ENCODE peak calls at places on chromosome 15, in eight cellular contexts. R is B cell, V is T-cell, L is mammary epithelial cell, G is caudate nucleus, X is heart right ventricle, B is adipocyte, H is Daoy. J is an unnamed sample.

GRCh38 chr15:69074011-69074842 is 59.7 kb downstream of the NOX5 start:
- DNase-seq in L (peak; percentile 62), R (no peak), X (peak; percentile 69), G (no peak), V (no peak), H (peak; percentile 77), B (peak; percentile 66), J (peak; percentile 89)

GRCh38 chr15:73010154-73011152 is 41.8 kb upstream of the NEO1 start:
- DNase-seq in L (peak; percentile 11), V (no peak), R (no peak), X (no peak), B (no peak), G (no peak), H (no peak), J (no peak)

GRCh38 chr15:42194502-42194901 is 13.6 kb downstream of the VPS39 start:
- DNase-seq in V (no peak), L (peak; percentile 26), H (peak; percentile 14), B (peak; percentile 76), G (no peak), R (no peak), X (no peak), J (no peak)

GRCh38 chr15:63049747-63050439 is 7.3 kb downstream of the TPM1 start:
- DNase-seq in L (no peak), B (no peak), V (no peak), R (no peak), X (no peak), H (no peak), G (no peak), J (no peak)

GRCh38 chr15:51193979-51194378 is 99.3 kb upstream of the TNFAIP8L3 start:
- DNase-seq in V (no peak), R (no peak), G (no peak), H (no peak), B (no peak), L (no peak), X (no peak), J (no peak)

GRCh38 chr15:68566377-68566954 is 12.3 kb upstream of the CORO2B start:
- DNase-seq in X (no peak), L (no peak), R (no peak), G (no peak), H (no peak), B (no peak), V (no peak), J (no peak)

GRCh38 chr15:83109532-83109931 is 2.1 kb downstream of the TM6SF1 start:
- DNase-seq in H (no peak), G (no peak), B (no peak), X (no peak), R (no peak), L (no peak), V (no peak), J (no peak)

GRCh38 chr15:98899266-98900021 is 108.1 kb downstream of the PGPEP1L start:
- DNase-seq in V (no peak), B (no peak), L (no peak), R (no peak), H (no peak), G (no peak), X (no peak), J (peak; percentile 84)

GRCh38 chr15:89429986-89430385 is 66.4 kb downstream of the RHCG start:
- DNase-seq in R (no peak), H (no peak), L (no peak), X (no peak), B (no peak), G (no peak), V (no peak), J (no peak)

GRCh38 chr15:100922192-100923040 is 3.3 kb downstream of the LRRK1 start:
- DNase-seq in V (no peak), G (no peak), H (no peak), R (no peak), B (no peak), L (no peak), X (no peak), J (no peak)

GRCh38 chr15:25739687-25740121 is 123.4 kb downstream of the ATP10A start:
- DNase-seq in H (no peak), L (no peak), X (no peak), R (peak; percentile 43), B (peak; percentile 67), G (no peak), V (peak; percentile 38), J (peak; percentile 57)

GRCh38 chr15:92377083-92377789 is 16.4 kb upstream of the ST8SIA2 start:
- DNase-seq in H (peak; percentile 59), G (no peak), R (no peak), B (no peak), V (no peak), X (peak; percentile 35), L (peak; percentile 60), J (peak; percentile 73)

GRCh38 chr15:81322708-81323253 is 1.2 kb downstream of the STARD5 start:
- DNase-seq in B (no peak), L (peak; percentile 80), G (no peak), R (no peak), X (no peak), V (no peak), H (no peak), J (no peak)

GRCh38 chr15:68285243-68285980 is 7.9 kb downstream of the FEM1B start:
- DNase-seq in H (no peak), B (peak; percentile 40), V (no peak), X (no peak), G (no peak), L (no peak), R (no peak), J (no peak)

GRCh38 chr15:77392762-77393470 is 27.0 kb downstream of the PEAK1 start:
- DNase-seq in R (no peak), B (no peak), V (no peak), G (no peak), L (no peak), H (no peak), X (no peak), J (no peak)

GRCh38 chr15:39801641-39802309 is 19.1 kb upstream of the FSIP1 start:
- DNase-seq in H (peak; percentile 11), X (no peak), G (no peak), V (no peak), R (no peak), L (peak; percentile 28), B (no peak), J (no peak)

GRCh38 chr15:33068531-33068990 is 126.0 kb downstream of the FMN1 start:
- DNase-seq in V (no peak), G (no peak), R (no peak), X (no peak), L (peak; percentile 86), H (peak; percentile 84), B (peak; percentile 50), J (peak; percentile 89)

GRCh38 chr15:98743177-98743576 is 94.8 kb downstream of the IGF1R start:
- DNase-seq in V (no peak), R (no peak), B (no peak), G (no peak), L (peak; percentile 84), X (no peak), H (no peak), J (no peak)

GRCh38 chr15:74170845-74171578 is 2.5 kb upstream of the ISLR start:
- DNase-seq in L (no peak), G (no peak), B (no peak), R (no peak), V (no peak), H (no peak), X (no peak), J (peak; percentile 43)

GRCh38 chr15:51267714-51268105 is 70.7 kb downstream of the CYP19A1 start:
- DNase-seq in L (no peak), V (no peak), B (peak; percentile 24), H (peak; percentile 73), R (no peak), G (no peak), X (no peak), J (no peak)

GRCh38 chr15:99482993-99483392 is 82.8 kb upstream of the MEF2A start:
- DNase-seq in R (no peak), X (no peak), V (no peak), G (no peak), L (no peak), H (no peak), B (no peak), J (no peak)